ENCODE peak calls at places on chromosomes 4 and X, in six cellular contexts. D is A549; L is stimulated activated CD8-positive, alpha-beta memory T cell treated with anti-CD3 and anti-CD28 coated beads, Interleukin-2, amount 100 ng/mL, for 48 hours; S is NCI-H1105; I is NCI-H526 treated with DMSO at 0.1 percent for 48 hours; E is AG04449. K is an unnamed sample.

GRCh38 chr4:125317526-125317880 is 2.7 kb downstream of the FAT4 start:
- DNase-seq in D (peak), L (no peak), S (no peak), I (no peak), E (no peak), K (no peak)

GRCh38 chr4:153464068-153464467 is 2.1 kb upstream of the TMEM131L start:
- DNase-seq in D (no peak), L (no peak), S (no peak), I (peak), E (no peak), K (no peak)

GRCh38 chr4:16505726-16506125 is 279.5 kb upstream of the TAPT1 start:
- DNase-seq in D (no peak), L (no peak), S (no peak), I (no peak), E (no peak), K (no peak)

GRCh38 chr4:1593458-1593857 is 90.7 kb downstream of the FAM53A start:
- DNase-seq in D (no peak), L (no peak), S (no peak), I (no peak), E (no peak), K (no peak)

GRCh38 chrX:53073115-53073581 is 9.0 kb upstream of the TSPYL2 start:
- DNase-seq in D (peak), L (no peak), S (peak), I (peak), E (no peak), K (no peak)

GRCh38 chrX:72366746-72367145 is 61.0 kb upstream of the CITED1 start:
- DNase-seq in D (no peak), L (no peak), S (no peak), I (no peak), E (no peak), K (no peak)

GRCh38 chr4:128803783-128804182 is 5.7 kb upstream of the JADE1 start:
- DNase-seq in D (no peak), L (no peak), S (no peak), I (no peak), E (no peak), K (peak)

GRCh38 chrX:85516131-85516530 is 136.7 kb upstream of the POF1B start:
- DNase-seq in D (no peak), L (no peak), S (no peak), I (no peak), E (no peak), K (no peak)

GRCh38 chr4:185713731-185714130 is 98.3 kb downstream of the SORBS2 start:
- DNase-seq in D (no peak), L (no peak), S (no peak), I (no peak), E (no peak), K (no peak)

GRCh38 chr4:107561481-107561880 is 158.6 kb downstream of the PAPSS1 start:
- DNase-seq in D (no peak), L (no peak), S (no peak), I (no peak), E (peak), K (no peak)

GRCh38 chr4:139872274-139872673 is 206.7 kb downstream of the MGST2 start:
- DNase-seq in D (peak), L (no peak), S (no peak), I (no peak), E (peak), K (no peak)

GRCh38 chr4:107060388-107060787 is 24.3 kb upstream of the DKK2 start:
- DNase-seq in D (no peak), L (no peak), S (no peak), I (no peak), E (no peak), K (no peak)

GRCh38 chr4:61923179-61923578 is 723.1 kb downstream of the ADGRL3 start:
- DNase-seq in D (no peak), L (no peak), S (no peak), I (no peak), E (no peak), K (no peak)

GRCh38 chr4:139403457-139403856 is 50.5 kb upstream of the RAB33B start:
- DNase-seq in D (no peak), L (no peak), S (no peak), I (no peak), E (no peak), K (peak)

GRCh38 chr4:80104927-80105326 is 31.9 kb upstream of the ANTXR2 start:
- DNase-seq in D (no peak), L (no peak), S (no peak), I (no peak), E (no peak), K (no peak)

GRCh38 chr4:94169803-94170372 is 37.8 kb upstream of the SMARCAD1 start:
- DNase-seq in D (no peak), L (no peak), S (no peak), I (no peak), E (no peak), K (no peak)

GRCh38 chr4:7414046-7414445 is 20.7 kb downstream of the PSAPL1 start:
- DNase-seq in D (no peak), L (no peak), S (no peak), I (no peak), E (no peak), K (no peak)

GRCh38 chr4:80006935-80007744 is 65.9 kb downstream of the ANTXR2 start:
- DNase-seq in D (no peak), L (no peak), S (no peak), I (no peak), E (no peak), K (no peak)

GRCh38 chr4:153788419-153789276 is at the start of gene SFRP2:
- DNase-seq in D (no peak), L (no peak), S (no peak), I (peak), E (no peak), K (no peak)

GRCh38 chr4:55866290-55866907 is 13.0 kb downstream of the EXOC1 start:
- DNase-seq in D (peak), L (no peak), S (no peak), I (no peak), E (peak), K (no peak)

GRCh38 chr4:74934016-74934821 is 1.3 kb downstream of the PARM1 start:
- DNase-seq in D (no peak), L (no peak), S (peak), I (peak), E (no peak), K (peak)

GRCh38 chrX:100939336-100939735 is 10.6 kb upstream of the XKRX start:
- DNase-seq in D (no peak), L (no peak), S (no peak), I (no peak), E (no peak), K (no peak)

GRCh38 chr4:86043755-86044592 is 315.9 kb downstream of the MAPK10 start:
- DNase-seq in D (peak), L (no peak), S (peak), I (peak), E (no peak), K (no peak)

GRCh38 chr4:174278467-174278866 is 5.0 kb downstream of the FBXO8 start:
- DNase-seq in D (no peak), L (no peak), S (no peak), I (no peak), E (no peak), K (no peak)

GRCh38 chr4:81715335-81715734 is 243.6 kb upstream of the RASGEF1B start:
- DNase-seq in D (no peak), L (no peak), S (no peak), I (no peak), E (no peak), K (no peak)

GRCh38 chrX:132171478-132171877 is 43.7 kb upstream of the FRMD7 start:
- DNase-seq in D (peak), L (no peak), S (no peak), I (no peak), E (no peak), K (no peak)

GRCh38 chr4:86918539-86919072 is 16.2 kb upstream of the AFF1 start:
- DNase-seq in D (peak), L (no peak), S (no peak), I (no peak), E (peak), K (no peak)

GRCh38 chr4:183409463-183409862 is 35.0 kb upstream of the CDKN2AIP start:
- DNase-seq in D (no peak), L (no peak), S (no peak), I (no peak), E (no peak), K (no peak)

GRCh38 chr4:145619639-145619996 is 433 bp downstream of the MMAA start:
- DNase-seq in D (peak), L (peak), S (no peak), I (no peak), E (no peak), K (no peak)